ENCODE peak calls at places on chromosome 5, in five cellular contexts. O is HFF-Myc, D is MCF 10A, F is heart right ventricle, S is coronary artery. J is an unnamed sample.
A peak's percentile ranks its signal among the peaks of the same experiment; 100 is the strongest.

GRCh38 chr5:87076931-87077330 is 190.8 kb upstream of the RASA1 start:
- DNase-seq in O (peak; percentile 3), D (peak; percentile 48), F (no peak), S (no peak), J (no peak)

GRCh38 chr5:585962-586628 is 26.0 kb upstream of the CEP72 start:
- DNase-seq in O (no peak), D (no peak), F (no peak), S (no peak), J (no peak)

GRCh38 chr5:147417133-147417813 is 92.6 kb downstream of the DPYSL3 start:
- DNase-seq in O (no peak), D (peak; percentile 43), F (peak; percentile 26), S (peak; percentile 90), J (no peak)

GRCh38 chr5:146079695-146080361 is 25.5 kb downstream of the PLAC8L1 start:
- DNase-seq in O (no peak), D (peak; percentile 82), F (no peak), S (no peak), J (no peak)

GRCh38 chr5:143741418-143741817 is 70.5 kb upstream of the HMHB1 start:
- DNase-seq in O (no peak), D (no peak), F (no peak), S (no peak), J (no peak)

GRCh38 chr5:166781729-166782128 is 1509.7 kb upstream of the WWC1 start:
- DNase-seq in O (no peak), D (no peak), F (no peak), S (no peak), J (peak; percentile 38)

GRCh38 chr5:95029569-95030366 is 255.1 kb downstream of the MCTP1 start:
- DNase-seq in O (no peak), D (peak; percentile 21), F (no peak), S (no peak), J (no peak)

GRCh38 chr5:85990998-85991397 is 626.7 kb upstream of the COX7C start:
- DNase-seq in O (no peak), D (no peak), F (no peak), S (no peak), J (no peak)

GRCh38 chr5:76643371-76643770 is 20.2 kb upstream of the F2RL2 start:
- DNase-seq in O (no peak), D (no peak), F (no peak), S (no peak), J (no peak)

DNA sequence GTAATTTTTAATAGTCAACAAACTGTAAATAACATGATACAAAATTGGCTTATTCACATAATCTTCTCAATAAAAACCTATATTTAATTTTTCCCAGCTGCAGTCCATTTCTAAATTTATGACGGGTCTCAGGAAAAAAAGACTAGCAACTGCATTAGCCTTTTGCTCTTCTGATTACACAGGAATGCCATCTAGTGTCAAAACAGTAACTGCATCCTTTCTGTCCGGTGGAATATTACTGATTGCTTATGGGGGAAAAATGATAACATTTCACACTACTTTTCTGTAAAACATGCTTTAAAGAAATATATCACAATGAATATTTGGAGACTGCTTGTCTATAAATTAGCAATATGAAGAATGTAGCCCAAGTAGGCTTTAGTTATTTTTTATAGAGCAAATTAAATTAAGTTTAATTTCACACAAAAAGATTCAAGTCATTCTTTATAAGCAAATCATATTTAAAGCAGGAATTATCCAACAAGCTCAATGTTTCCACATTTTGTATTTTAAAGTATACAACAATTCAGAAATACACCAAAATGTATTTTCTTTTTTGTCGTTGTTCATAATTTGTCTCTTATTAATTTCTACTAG is 534.7 kb downstream of the CDH10 start:
- DNase-seq in O (no peak), D (peak; percentile 63), F (no peak), S (no peak), J (no peak)
- TF ChIP-seq CTCF in O (no peak), D (peak; percentile 68), F (peak; percentile 41), S (no peak), J (peak; percentile 35)

GRCh38 chr5:140800816-140801493 is at the start of gene PCDHA3:
- DNase-seq in O (peak; percentile 2), D (no peak), F (no peak), S (no peak), J (no peak)

GRCh38 chr5:140796718-140797095 is 2.1 kb downstream of the PCDHA2 start:
- DNase-seq in O (no peak), D (no peak), F (no peak), S (no peak), J (no peak)

GRCh38 chr5:140791111-140791510 is 3.5 kb upstream of the PCDHA2 start:
- DNase-seq in O (no peak), D (peak; percentile 36), F (no peak), S (no peak), J (no peak)

GRCh38 chr5:140794594-140795258 is at the start of gene PCDHA2:
- DNase-seq in O (no peak), D (no peak), F (no peak), S (no peak), J (no peak)

DNA sequence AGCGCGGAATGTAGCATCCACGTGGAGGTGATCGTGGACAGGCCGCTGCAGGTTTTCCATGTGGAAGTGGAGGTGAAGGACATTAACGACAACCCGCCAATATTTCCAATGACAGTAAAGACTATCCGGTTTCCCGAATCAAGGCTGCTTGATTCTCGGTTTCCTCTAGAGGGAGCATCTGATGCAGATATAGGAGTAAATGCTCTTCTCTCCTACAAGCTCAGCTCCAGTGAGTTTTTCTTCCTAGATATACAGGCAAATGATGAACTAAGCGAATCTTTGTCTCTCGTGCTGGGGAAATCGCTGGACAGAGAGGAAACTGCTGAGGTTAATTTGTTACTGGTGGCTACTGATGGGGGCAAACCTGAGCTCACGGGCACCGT is 598 bp downstream of the PCDHA2 start:
- DNase-seq in O (no peak), D (no peak), F (no peak), S (no peak), J (peak; percentile 35)
- TF ChIP-seq CTCF in O (no peak), D (no peak), F (no peak), S (no peak), J (peak; percentile 62)

GRCh38 chr5:82312373-82312856 is 34.3 kb upstream of the RPS23 start:
- DNase-seq in O (peak; percentile 63), D (peak; percentile 70), F (peak; percentile 64), S (peak; percentile 84), J (peak; percentile 77)
- TF ChIP-seq CTCF in O (peak; percentile 98), D (peak; percentile 75), F (peak; percentile 80), S (peak; percentile 63), J (peak; percentile 61)

DNA sequence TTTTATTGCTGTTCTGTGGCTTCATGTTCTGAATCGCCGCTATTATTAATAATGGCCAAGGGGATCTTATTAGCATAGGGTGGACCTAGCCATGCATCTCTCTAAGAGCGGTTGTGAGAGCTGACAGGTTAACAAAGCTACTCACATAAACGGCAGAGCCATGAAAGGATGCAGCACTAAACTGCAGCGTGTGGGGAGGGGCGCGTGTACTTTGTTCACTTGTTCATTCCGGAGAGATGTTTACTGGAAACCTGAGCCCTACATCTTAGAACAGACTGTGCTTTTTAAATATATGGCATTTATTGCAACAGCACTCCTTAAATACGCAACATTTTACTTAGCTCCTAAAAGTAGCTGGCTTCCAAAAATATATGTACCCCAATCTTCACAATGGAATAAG is 424.7 kb downstream of the MED10 start:
- DNase-seq in O (no peak), D (no peak), F (no peak), S (no peak), J (no peak)
- TF ChIP-seq CTCF in O (no peak), D (no peak), F (no peak), S (no peak), J (no peak)

GRCh38 chr5:96986450-96986849 is 50.6 kb downstream of the LNPEP start:
- DNase-seq in O (no peak), D (no peak), F (no peak), S (no peak), J (no peak)
- TF ChIP-seq CTCF in O (no peak), D (no peak), F (no peak), S (no peak), J (no peak)

GRCh38 chr5:33999986-34000385 is 7.9 kb downstream of the AMACR start:
- DNase-seq in O (no peak), D (no peak), F (no peak), S (no peak), J (no peak)

GRCh38 chr5:33992864-33993263 is 8.4 kb upstream of the SLC45A2 start:
- DNase-seq in O (no peak), D (no peak), F (no peak), S (no peak), J (no peak)

GRCh38 chr5:33997331-33997983 is 10.4 kb downstream of the AMACR start:
- DNase-seq in O (peak; percentile 72), D (peak; percentile 79), F (peak; percentile 54), S (peak; percentile 79), J (peak; percentile 38)

GRCh38 chr5:33994845-33995244 is 10.4 kb upstream of the SLC45A2 start:
- DNase-seq in O (no peak), D (peak; percentile 18), F (no peak), S (no peak), J (no peak)
- TF ChIP-seq CTCF in O (no peak), D (no peak), F (no peak), S (no peak), J (no peak)

DNA sequence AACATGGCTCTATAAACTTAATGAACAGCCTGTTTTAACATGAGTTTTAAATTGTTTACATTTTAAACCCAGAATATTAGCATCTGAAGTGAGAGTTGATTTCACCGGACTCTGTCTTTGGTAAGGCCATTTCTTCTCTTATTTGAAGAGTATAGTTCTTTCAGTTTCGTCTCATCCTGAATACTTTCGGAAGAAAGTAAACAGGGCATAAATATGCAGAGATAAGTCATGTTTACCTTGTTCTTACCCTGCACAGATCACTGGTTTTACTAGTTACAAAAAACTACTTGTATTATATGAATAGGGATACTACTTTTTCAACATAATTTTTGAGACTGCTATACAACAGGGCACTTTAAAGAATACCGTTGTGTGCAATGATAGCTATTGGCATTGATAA is 656.3 kb upstream of the ZNF608 start:
- DNase-seq in O (no peak), D (no peak), F (no peak), S (no peak), J (no peak)
- TF ChIP-seq CTCF in O (no peak), D (no peak), F (no peak), S (no peak), J (no peak)